ENCODE peak calls at places on chromosomes 1 and 21, in ten cellular contexts. Z, R, E, P, V, X, J, S, O and A are unnamed samples.
A peak's percentile ranks its signal among the peaks of the same experiment; 100 is the strongest.

GRCh38 chr1:246772686-246773085 is 48.5 kb downstream of the SCCPDH start:
- DNase-seq in Z (no peak), R (no peak), E (no peak), P (no peak), V (no peak), X (no peak), J (no peak), S (no peak), O (no peak), A (no peak)

GRCh38 chr1:5983361-5984103 is 8.7 kb downstream of the NPHP4 start:
- DNase-seq in Z (no peak), R (no peak), E (no peak), P (no peak), V (no peak), X (no peak), J (no peak), S (no peak), O (peak; percentile 55), A (peak; percentile 65)

GRCh38 chr21:35578350-35578782 is 482.0 kb downstream of the SETD4 start:
- DNase-seq in Z (no peak), R (no peak), E (no peak), P (no peak), V (no peak), X (no peak), J (no peak), S (peak; percentile 48), O (peak; percentile 76), A (peak; percentile 24)

GRCh38 chr1:201216395-201217085 is 25.9 kb downstream of the IGFN1 start:
- DNase-seq in Z (no peak), R (no peak), E (peak; percentile 26), P (no peak), V (no peak), X (no peak), J (no peak), S (no peak), O (no peak), A (no peak)

GRCh38 chr1:37002898-37003297 is 31.4 kb downstream of the GRIK3 start:
- DNase-seq in Z (no peak), R (no peak), E (no peak), P (no peak), V (no peak), X (no peak), J (no peak), S (no peak), O (no peak), A (no peak)

GRCh38 chr1:232029297-232029696 is 402.7 kb downstream of the DISC1 start:
- DNase-seq in Z (peak; percentile 23), R (no peak), E (no peak), P (no peak), V (no peak), X (no peak), J (no peak), S (no peak), O (no peak), A (no peak)

GRCh38 chr1:165841582-165842362 is 14.4 kb downstream of the UCK2 start:
- DNase-seq in Z (no peak), R (no peak), E (no peak), P (no peak), V (no peak), X (no peak), J (no peak), S (no peak), O (no peak), A (peak; percentile 49)

GRCh38 chr21:26405735-26406361 is 167.2 kb downstream of the CYYR1 start:
- DNase-seq in Z (peak; percentile 16), R (no peak), E (no peak), P (no peak), V (peak; percentile 25), X (no peak), J (no peak), S (peak; percentile 91), O (no peak), A (peak; percentile 83)

GRCh38 chr21:38913120-38913975 is 107.6 kb downstream of the ETS2 start:
- DNase-seq in Z (peak; percentile 27), R (no peak), E (peak; percentile 83), P (no peak), V (peak; percentile 60), X (no peak), J (peak; percentile 18), S (peak; percentile 41), O (no peak), A (no peak)

GRCh38 chr1:89262643-89263042 is 10.0 kb downstream of the GBP5 start:
- DNase-seq in Z (no peak), R (no peak), E (no peak), P (no peak), V (no peak), X (no peak), J (no peak), S (peak; percentile 23), O (peak; percentile 49), A (no peak)

GRCh38 chr21:33908760-33909159 is 6.8 kb downstream of the ATP5PO start:
- DNase-seq in Z (no peak), R (no peak), E (no peak), P (no peak), V (no peak), X (peak; percentile 48), J (no peak), S (no peak), O (no peak), A (no peak)